ENCODE peak calls at places on chromosomes 3 and 15, in ten cellular contexts. Z is Peyer's patch; C is tibial artery; O is left ventricle myocardium inferior; W is mesothelial cell of epicardium; X is fibroblast of mammary gland; M is activated T-cell treated with anti-CD3 and anti-CD28 coated beads, Interleukin-2, amount 50 U/mL, for 72 hours; T is cardiac muscle cell; F is astrocyte of the cerebellum; J is HFFc6. R is an unnamed sample.

GRCh38 chr3:159586587-159587202 is 401.9 kb upstream of the IL12A start:
- DNase-seq in Z (no peak), C (no peak), O (no peak), W (peak), X (peak), M (no peak), T (peak), F (peak), J (peak), R (peak)

GRCh38 chr3:98323425-98323824 is 30.2 kb upstream of the OR5K4 start:
- DNase-seq in Z (no peak), C (no peak), O (no peak), W (no peak), X (no peak), M (no peak), T (no peak), F (no peak), J (no peak), R (no peak)

GRCh38 chr3:32340639-32341365 is 50.9 kb upstream of the CMTM7 start:
- DNase-seq in Z (no peak), C (no peak), O (no peak), W (no peak), X (no peak), M (no peak), T (no peak), F (no peak), J (peak), R (no peak)

GRCh38 chr3:100024520-100025303 is 89.6 kb downstream of the FILIP1L start:
- DNase-seq in Z (no peak), C (no peak), O (no peak), W (no peak), X (no peak), M (no peak), T (peak), F (no peak), J (no peak), R (no peak)

GRCh38 chr3:46670000-46670890 is 23.2 kb downstream of the ALS2CL start:
- DNase-seq in Z (no peak), C (no peak), O (peak), W (peak), X (no peak), M (no peak), T (no peak), F (no peak), J (no peak), R (no peak)

GRCh38 chr3:194598771-194599557 is 34.3 kb downstream of the TMEM44 start:
- DNase-seq in Z (no peak), C (no peak), O (no peak), W (no peak), X (peak), M (no peak), T (peak), F (peak), J (no peak), R (peak)

GRCh38 chr3:172271386-172271976 is 176.8 kb downstream of the GHSR start:
- DNase-seq in Z (no peak), C (no peak), O (no peak), W (no peak), X (no peak), M (no peak), T (no peak), F (no peak), J (no peak), R (no peak)

GRCh38 chr3:172201136-172201989 is 162.0 kb downstream of the FNDC3B start:
- DNase-seq in Z (peak), C (peak), O (peak), W (no peak), X (peak), M (no peak), T (peak), F (peak), J (peak), R (peak)

GRCh38 chr15:70245932-70246622 is 148.4 kb upstream of the TLE3 start:
- DNase-seq in Z (no peak), C (peak), O (peak), W (no peak), X (peak), M (no peak), T (peak), F (no peak), J (peak), R (peak)

GRCh38 chr3:197125601-197126000 is 96.0 kb upstream of the MELTF start:
- DNase-seq in Z (no peak), C (no peak), O (no peak), W (no peak), X (peak), M (no peak), T (peak), F (no peak), J (peak), R (peak)

GRCh38 chr3:116242825-116243224 is 202.5 kb downstream of the LSAMP start:
- DNase-seq in Z (no peak), C (no peak), O (no peak), W (no peak), X (no peak), M (no peak), T (no peak), F (no peak), J (no peak), R (no peak)

GRCh38 chr15:91882858-91883586 is 29.5 kb downstream of the SLCO3A1 start:
- DNase-seq in Z (no peak), C (no peak), O (peak), W (no peak), X (no peak), M (no peak), T (no peak), F (no peak), J (no peak), R (no peak)

GRCh38 chr3:50226888-50227389 is 9.1 kb upstream of the GNAI2 start:
- DNase-seq in Z (peak), C (peak), O (no peak), W (peak), X (peak), M (peak), T (peak), F (no peak), J (peak), R (peak)

GRCh38 chr3:101829066-101829830 is 20.1 kb upstream of the NFKBIZ start:
- DNase-seq in Z (peak), C (peak), O (peak), W (no peak), X (peak), M (peak), T (peak), F (no peak), J (peak), R (peak)

GRCh38 chr3:10788451-10788850 is 27.6 kb upstream of the SLC6A11 start:
- DNase-seq in Z (no peak), C (no peak), O (no peak), W (no peak), X (no peak), M (no peak), T (no peak), F (no peak), J (no peak), R (no peak)

GRCh38 chr15:66239514-66239913 is 14.0 kb downstream of the MEGF11 start:
- DNase-seq in Z (no peak), C (no peak), O (no peak), W (no peak), X (no peak), M (no peak), T (no peak), F (no peak), J (no peak), R (no peak)

GRCh38 chr3:56801151-56801596 is 575 bp downstream of the ARHGEF3 start:
- DNase-seq in Z (peak), C (no peak), O (no peak), W (no peak), X (no peak), M (peak), T (no peak), F (no peak), J (no peak), R (no peak)

GRCh38 chr3:30914696-30915095 is 20.2 kb upstream of the GADL1 start:
- DNase-seq in Z (no peak), C (no peak), O (no peak), W (no peak), X (peak), M (no peak), T (peak), F (no peak), J (no peak), R (peak)

GRCh38 chr3:23840521-23840920 is 34.8 kb downstream of the UBE2E1 start:
- DNase-seq in Z (no peak), C (no peak), O (no peak), W (no peak), X (no peak), M (no peak), T (no peak), F (no peak), J (no peak), R (no peak)

GRCh38 chr3:143480306-143480852 is 360.8 kb downstream of the CHST2 start:
- DNase-seq in Z (no peak), C (no peak), O (no peak), W (no peak), X (peak), M (no peak), T (peak), F (peak), J (no peak), R (peak)

GRCh38 chr3:36538405-36538804 is 158.1 kb downstream of the STAC start:
- DNase-seq in Z (no peak), C (no peak), O (no peak), W (no peak), X (peak), M (no peak), T (no peak), F (no peak), J (no peak), R (no peak)

GRCh38 chr3:183210862-183211341 is 42.2 kb upstream of the B3GNT5 start:
- DNase-seq in Z (no peak), C (no peak), O (no peak), W (no peak), X (no peak), M (peak), T (no peak), F (no peak), J (no peak), R (no peak)

GRCh38 chr3:134445095-134445494 is 40.7 kb downstream of the ANAPC13 start:
- DNase-seq in Z (no peak), C (no peak), O (no peak), W (no peak), X (no peak), M (no peak), T (no peak), F (no peak), J (no peak), R (no peak)

GRCh38 chr3:150798122-150798618 is 35.2 kb upstream of the SIAH2 start:
- DNase-seq in Z (no peak), C (no peak), O (no peak), W (no peak), X (no peak), M (no peak), T (peak), F (peak), J (no peak), R (no peak)

R was measured in cardiac fibroblast.